ENCODE peak calls at places on chromosomes 2 and 18, in four cellular contexts. K is MM.1S, S is right lobe of liver, E is GM23338. O is an unnamed sample.

GRCh38 chr2:137467246-137467862 is 496.9 kb upstream of the HNMT start:
- DNase-seq in K (peak), S (no peak), E (peak), O (no peak)

GRCh38 chr2:151275291-151275690 is 13.6 kb upstream of the RBM43 start:
- DNase-seq in K (no peak), S (no peak), E (no peak), O (no peak)

GRCh38 chr2:212686285-212686895 is 147.8 kb upstream of the ERBB4 start:
- DNase-seq in K (peak), S (peak), E (peak), O (peak)

GRCh38 chr2:175619591-175619990 is 382.5 kb downstream of the LNPK start:
- DNase-seq in K (no peak), S (no peak), E (no peak), O (no peak)

GRCh38 chr18:67300498-67300897 is 216.0 kb downstream of the DSEL start:
- DNase-seq in K (no peak), S (no peak), E (peak), O (no peak)

GRCh38 chr2:26646986-26647672 is 6.0 kb upstream of the CIB4 start:
- DNase-seq in K (no peak), S (no peak), E (no peak), O (no peak)

GRCh38 chr18:42131044-42131939 is 176.3 kb downstream of the PIK3C3 start:
- DNase-seq in K (no peak), S (no peak), E (no peak), O (no peak)

GRCh38 chr2:20231159-20231558 is 6.2 kb upstream of the SDC1 start:
- DNase-seq in K (no peak), S (no peak), E (no peak), O (no peak)

GRCh38 chr2:68043719-68044498 is 18.9 kb downstream of the C1D start:
- DNase-seq in K (no peak), S (no peak), E (no peak), O (no peak)

GRCh38 chr18:45690975-45691815 is 32.8 kb upstream of the SLC14A1 start:
- DNase-seq in K (no peak), S (peak), E (peak), O (no peak)

GRCh38 chr18:614980-615607 is 18.3 kb downstream of the CLUL1 start:
- DNase-seq in K (no peak), S (no peak), E (no peak), O (no peak)

GRCh38 chr2:37675006-37675405 is 3.6 kb upstream of the CDC42EP3 start:
- DNase-seq in K (no peak), S (no peak), E (no peak), O (no peak)

GRCh38 chr18:68454511-68455228 is 260.2 kb downstream of the TMX3 start:
- DNase-seq in K (no peak), S (no peak), E (no peak), O (no peak)

GRCh38 chr2:36088716-36089328 is 266.8 kb upstream of the CRIM1 start:
- DNase-seq in K (no peak), S (no peak), E (peak), O (no peak)

GRCh38 chr18:2087877-2088673 is 483.2 kb downstream of the METTL4 start:
- DNase-seq in K (no peak), S (no peak), E (no peak), O (no peak)

GRCh38 chr2:144096531-144096930 is 423.4 kb downstream of the ZEB2 start:
- DNase-seq in K (no peak), S (no peak), E (no peak), O (no peak)

GRCh38 chr18:3345452-3345851 is 83.5 kb downstream of the MYL12B start:
- DNase-seq in K (no peak), S (no peak), E (no peak), O (no peak)

GRCh38 chr2:181465686-181466375 is 8.6 kb downstream of the ITGA4 start:
- DNase-seq in K (no peak), S (no peak), E (no peak), O (peak)

GRCh38 chr18:80175451-80176235 is 66.6 kb downstream of the ADNP2 start:
- DNase-seq in K (no peak), S (no peak), E (no peak), O (no peak)

GRCh38 chr2:24102677-24103076 is 18.0 kb upstream of the TP53I3 start:
- DNase-seq in K (no peak), S (no peak), E (no peak), O (no peak)

GRCh38 chr2:176099159-176099736 is 347 bp upstream of the HOXD12 start:
- DNase-seq in K (no peak), S (no peak), E (peak), O (no peak)

GRCh38 chr18:58101291-58101706 is 57.3 kb downstream of the NEDD4L start:
- DNase-seq in K (no peak), S (no peak), E (no peak), O (no peak)

GRCh38 chr2:227376911-227377396 is 2.2 kb downstream of the TM4SF20 start:
- DNase-seq in K (no peak), S (no peak), E (peak), O (no peak)

GRCh38 chr2:173938700-173939384 is 26.3 kb downstream of the SP3 start:
- DNase-seq in K (no peak), S (no peak), E (no peak), O (no peak)

GRCh38 chr2:55013936-55014335 is 36.3 kb downstream of the RTN4 start:
- DNase-seq in K (no peak), S (no peak), E (no peak), O (no peak)

GRCh38 chr18:68484241-68484640 is 230.7 kb downstream of the TMX3 start:
- DNase-seq in K (no peak), S (no peak), E (no peak), O (no peak)

GRCh38 chr2:128410035-128410757 is 91.5 kb upstream of the HS6ST1 start:
- DNase-seq in K (no peak), S (no peak), E (no peak), O (no peak)

GRCh38 chr2:12732663-12733062 is 15.9 kb downstream of the TRIB2 start:
- DNase-seq in K (no peak), S (peak), E (no peak), O (no peak)

GRCh38 chr2:113056501-113056900 is 2.5 kb upstream of the IL36RN start:
- DNase-seq in K (no peak), S (no peak), E (no peak), O (no peak)

GRCh38 chr18:26689226-26689913 is 141.0 kb upstream of the KCTD1 start:
- DNase-seq in K (no peak), S (no peak), E (no peak), O (no peak)

GRCh38 chr18:78402966-78403365 is 576.7 kb upstream of the SALL3 start:
- DNase-seq in K (no peak), S (no peak), E (no peak), O (no peak)

GRCh38 chr2:162233197-162233596 is 10.0 kb downstream of the FAP start:
- DNase-seq in K (no peak), S (no peak), E (no peak), O (peak)

GRCh38 chr2:215749092-215749957 is 264.0 kb downstream of the MREG start:
- DNase-seq in K (no peak), S (peak), E (no peak), O (no peak)

GRCh38 chr2:157898591-157898996 is 22.5 kb upstream of the ACVR1 start:
- DNase-seq in K (peak), S (no peak), E (no peak), O (peak)

GRCh38 chr18:37502601-37503000 is 63.0 kb downstream of the CELF4 start:
- DNase-seq in K (no peak), S (no peak), E (no peak), O (no peak)

GRCh38 chr18:55316615-55317184 is 271.3 kb downstream of the TCF4 start:
- DNase-seq in K (no peak), S (no peak), E (no peak), O (no peak)

GRCh38 chr18:55310863-55311262 is 277.1 kb downstream of the TCF4 start:
- DNase-seq in K (no peak), S (no peak), E (no peak), O (no peak)

GRCh38 chr18:55317322-55317721 is 270.7 kb downstream of the TCF4 start:
- DNase-seq in K (no peak), S (no peak), E (no peak), O (no peak)

GRCh38 chr18:55314615-55315237 is 273.3 kb downstream of the TCF4 start:
- DNase-seq in K (no peak), S (no peak), E (peak), O (no peak)

DNA sequence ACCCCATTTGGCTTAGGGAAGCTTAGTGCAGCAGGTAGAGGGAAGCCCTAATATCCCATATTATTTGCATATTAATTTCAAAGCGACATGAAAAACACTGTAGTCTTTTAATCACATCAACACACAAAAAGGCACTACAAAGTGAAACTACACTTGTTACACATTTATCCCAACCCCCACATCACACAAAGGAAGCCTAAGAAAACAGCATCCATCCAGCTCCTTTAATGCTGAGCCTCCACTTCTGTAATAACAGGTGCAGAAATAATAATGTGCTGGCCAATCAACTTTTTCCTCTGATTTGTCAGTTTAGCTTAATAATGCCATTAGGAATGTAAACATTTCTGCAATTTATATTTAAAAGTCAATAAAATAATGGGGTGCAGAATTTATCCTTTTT is 274.0 kb downstream of the TCF4 start:
- DNase-seq in K (peak), S (no peak), E (peak), O (no peak)
- H3K4me3 ChIP-seq in K (no peak), S (no peak), E (no peak), O (no peak)

GRCh38 chr2:236503583-236503982 is 66.0 kb upstream of the ACKR3 start:
- DNase-seq in K (no peak), S (no peak), E (no peak), O (no peak)

GRCh38 chr2:236501531-236501930 is 68.1 kb upstream of the ACKR3 start:
- DNase-seq in K (no peak), S (no peak), E (no peak), O (no peak)

GRCh38 chr2:236501026-236501425 is 68.6 kb upstream of the ACKR3 start:
- DNase-seq in K (no peak), S (no peak), E (no peak), O (no peak)

GRCh38 chr2:236505071-236505470 is 64.6 kb upstream of the ACKR3 start:
- DNase-seq in K (no peak), S (no peak), E (no peak), O (no peak)

DNA sequence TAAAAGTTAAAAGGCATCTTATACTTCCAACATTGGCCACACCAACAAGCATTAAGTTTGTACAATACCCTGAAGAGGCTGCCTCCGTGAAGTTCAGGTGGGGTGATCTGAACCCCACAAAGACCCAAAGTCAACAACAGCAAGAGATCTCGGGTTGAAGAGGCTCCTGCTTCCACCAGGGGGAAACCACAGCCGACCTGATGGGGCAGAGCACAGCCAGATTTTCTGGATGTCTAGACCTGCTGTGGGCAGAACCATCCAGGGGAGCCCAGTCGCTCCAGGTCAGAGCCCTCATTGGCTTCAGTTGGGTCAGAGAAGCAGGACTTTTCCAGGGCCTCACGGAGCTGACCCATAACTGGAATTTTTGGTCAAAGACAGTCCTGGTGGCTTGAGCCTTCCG is 66.5 kb upstream of the ACKR3 start:
- DNase-seq in K (no peak), S (no peak), E (peak), O (no peak)
- TF ChIP-seq CTCF in K (no peak), S (no peak), E (peak), O (no peak)

GRCh38 chr2:121194626-121195025 is 90.4 kb downstream of the TFCP2L1 start:
- DNase-seq in K (no peak), S (no peak), E (no peak), O (no peak)
- H3K4me3 ChIP-seq in K (no peak), S (no peak), E (no peak), O (no peak)

GRCh38 chr18:48138660-48139426 is 208.4 kb upstream of the SMAD2 start:
- DNase-seq in K (no peak), S (no peak), E (peak), O (no peak)

GRCh38 chr18:48137354-48138208 is 207.1 kb upstream of the SMAD2 start:
- DNase-seq in K (no peak), S (no peak), E (peak), O (no peak)

GRCh38 chr18:48136544-48137353 is 206.3 kb upstream of the SMAD2 start:
- DNase-seq in K (no peak), S (peak), E (peak), O (no peak)

GRCh38 chr18:48139427-48140347 is 209.2 kb upstream of the SMAD2 start:
- DNase-seq in K (no peak), S (no peak), E (peak), O (no peak)

DNA sequence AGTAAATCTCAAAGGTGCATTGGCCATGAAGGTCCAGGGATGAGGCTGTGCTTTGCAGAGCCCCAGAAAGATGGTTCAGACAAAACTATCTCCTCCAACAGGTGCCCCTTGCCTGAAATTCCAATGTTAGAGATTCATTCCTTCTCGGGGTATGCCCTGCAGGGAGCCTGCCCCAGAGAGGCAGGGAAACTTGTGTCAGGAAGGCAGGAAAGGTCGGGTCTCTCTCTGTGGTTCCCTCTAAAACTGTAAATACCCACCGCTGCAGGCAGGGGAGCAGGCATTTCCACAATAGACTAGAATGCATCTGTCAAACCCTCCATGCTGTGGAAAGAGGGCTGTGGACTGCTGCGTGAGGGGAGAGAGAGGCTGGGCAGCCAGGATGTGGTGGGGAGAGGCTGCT is 207.8 kb upstream of the SMAD2 start:
- DNase-seq in K (no peak), S (no peak), E (peak), O (no peak)
- TF ChIP-seq CTCF in K (no peak), S (no peak), E (no peak), O (no peak)

GRCh38 chr2:33370886-33371285 is 105.6 kb upstream of the RASGRP3 start:
- DNase-seq in K (no peak), S (no peak), E (no peak), O (no peak)

GRCh38 chr2:33366473-33366872 is 110.0 kb upstream of the RASGRP3 start:
- DNase-seq in K (no peak), S (no peak), E (no peak), O (no peak)

GRCh38 chr2:33363599-33364300 is 112.7 kb upstream of the RASGRP3 start:
- DNase-seq in K (no peak), S (no peak), E (no peak), O (peak)

DNA sequence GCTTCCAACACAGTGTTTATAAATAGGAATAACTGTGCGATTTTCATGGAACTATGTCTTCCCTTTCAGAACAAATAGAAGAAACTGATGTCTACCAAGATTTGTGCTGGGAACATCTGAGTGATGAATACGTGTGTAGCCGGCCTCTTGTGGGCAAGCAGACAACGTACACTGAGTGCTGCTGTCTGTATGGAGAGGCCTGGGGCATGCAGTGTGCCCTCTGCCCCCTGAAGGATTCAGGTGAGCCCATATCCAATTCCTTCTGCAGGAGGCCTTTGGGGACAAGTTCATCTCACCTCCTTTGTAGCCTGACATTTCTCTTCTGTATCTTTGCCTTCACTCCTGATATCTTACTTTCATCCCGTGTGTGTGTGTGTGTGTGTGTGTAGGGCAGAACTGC is 111.2 kb upstream of the RASGRP3 start:
- DNase-seq in K (no peak), S (no peak), E (no peak), O (no peak)
- H3K4me3 ChIP-seq in K (no peak), S (no peak), E (no peak), O (no peak)

DNA sequence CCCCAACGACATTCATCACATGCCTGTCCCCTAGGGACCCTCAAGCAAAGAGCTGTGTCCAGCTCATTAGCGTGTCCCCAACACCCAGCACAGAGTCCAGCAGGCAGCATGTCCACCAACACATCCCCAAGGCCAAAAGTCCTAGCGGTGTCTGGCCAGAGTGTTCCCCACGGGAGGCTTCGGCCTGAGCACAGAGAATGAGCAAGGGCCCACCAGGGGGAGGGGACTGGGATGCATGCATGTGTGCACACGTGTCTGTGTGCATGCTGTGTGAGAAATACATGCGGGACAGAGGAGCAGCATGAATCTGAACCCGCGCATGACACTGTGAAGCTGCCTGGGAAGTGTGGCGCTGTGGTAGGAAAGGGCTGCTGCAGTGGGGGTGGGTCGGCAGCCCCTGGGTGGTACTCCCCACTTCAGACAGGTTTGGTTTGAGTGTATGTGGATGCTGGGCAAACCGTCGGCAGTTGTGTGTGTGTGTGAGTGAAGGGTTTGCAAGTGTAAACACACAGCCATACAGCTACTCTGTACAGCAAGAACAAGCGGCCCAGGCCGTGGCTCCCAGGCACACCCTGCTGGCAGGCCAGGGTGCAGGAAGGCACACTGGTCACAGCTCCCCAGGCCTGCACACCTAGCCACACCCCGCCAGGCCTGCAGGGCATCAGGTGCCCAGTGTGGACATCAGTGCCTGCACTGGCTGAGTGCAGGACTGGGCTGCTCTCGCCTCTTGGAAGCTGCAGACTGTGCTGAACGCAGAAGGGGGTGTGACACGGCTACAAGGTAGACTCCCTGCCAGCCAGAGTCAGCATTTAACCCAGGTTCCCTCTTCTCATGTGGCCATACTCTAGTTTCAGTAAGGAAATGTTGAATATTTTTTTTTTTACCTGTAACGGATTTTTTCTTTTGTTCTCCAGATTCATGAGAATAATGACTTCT is 19.5 kb upstream of the HES6 start:
- DNase-seq in K (peak), S (peak), E (no peak), O (no peak)
- TF ChIP-seq CTCF in K (peak), S (no peak), E (peak), O (no peak)

DNA sequence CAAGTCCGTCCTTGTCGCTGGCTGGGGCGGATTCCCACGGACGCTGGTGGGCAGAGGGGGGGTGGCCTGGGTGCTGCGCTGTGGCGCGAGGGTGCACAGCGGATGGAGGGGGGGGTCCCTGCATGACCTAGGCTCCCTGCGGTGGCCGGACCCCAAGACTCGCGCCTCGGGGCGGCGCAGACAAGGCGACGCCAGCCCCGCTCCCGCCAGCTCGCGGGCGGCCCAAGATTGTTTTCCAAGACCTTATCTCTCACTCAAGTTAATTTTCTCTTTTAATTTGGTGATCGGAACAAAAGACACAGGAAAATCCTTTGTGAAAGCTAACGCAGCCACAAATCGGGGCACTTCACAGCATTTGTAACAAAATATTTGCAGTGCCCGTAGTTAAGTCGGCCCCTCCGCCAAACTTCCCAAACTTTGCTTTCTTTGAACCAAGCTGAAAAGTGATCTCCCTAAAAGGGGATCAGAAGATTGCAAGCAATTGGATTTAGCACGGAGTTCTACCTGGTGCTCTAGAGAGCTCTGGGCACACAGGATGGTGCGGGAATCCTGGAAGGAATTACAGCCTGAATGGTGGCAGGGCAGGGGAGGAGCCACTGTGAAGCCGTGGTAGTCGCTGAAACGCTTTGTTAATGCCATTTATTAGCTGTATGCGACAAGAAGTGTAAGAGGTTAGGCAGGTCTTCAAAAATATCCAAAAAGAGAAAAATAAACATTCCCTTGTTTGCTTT is 4.8 kb upstream of the ID2 start:
- DNase-seq in K (no peak), S (no peak), E (peak), O (no peak)
- H3K4me3 ChIP-seq in K (no peak), S (peak), E (peak), O (peak)

O was measured in AG04449.